ENCODE peak calls at places on chromosomes 7 and 10, in ten cellular contexts. H, W, F, K, J, I, N, X, Q and U are unnamed samples. For H3K36me3 and H3K27me3, the result is how much of the 10 kb centered on the place peaks cover.

GRCh38 chr10:14648042-14648765 is 126.5 kb downstream of the FAM107B start:
- DNase-seq in H (peak), W (no peak), F (peak), K (peak), J (peak), I (peak), N (peak), X (peak), Q (peak), U (no peak)

GRCh38 chr10:122632561-122632960 is 67.1 kb downstream of the C10orf120 start:
- DNase-seq in H (no peak), W (no peak), F (no peak), K (no peak), J (no peak), I (no peak), N (no peak), X (no peak), Q (no peak), U (no peak)

GRCh38 chr7:97731736-97732370 is at the start of gene TAC1:
- DNase-seq in H (no peak), W (no peak), F (no peak), K (peak), J (no peak), I (peak), N (no peak), X (no peak), Q (no peak), U (peak)

GRCh38 chr10:60335708-60336107 is 54.0 kb downstream of the ANK3 start:
- DNase-seq in H (no peak), W (no peak), F (no peak), K (no peak), J (no peak), I (no peak), N (no peak), X (no peak), Q (no peak), U (no peak)

GRCh38 chr10:44985175-44985681 is 6.6 kb upstream of the DEPP1 start:
- DNase-seq in H (no peak), W (no peak), F (no peak), K (peak), J (no peak), I (no peak), N (no peak), X (peak), Q (no peak), U (no peak)

GRCh38 chr7:78279035-78279434 is 480.5 kb downstream of the PHTF2 start:
- DNase-seq in H (no peak), W (no peak), F (no peak), K (peak), J (no peak), I (no peak), N (no peak), X (no peak), Q (no peak), U (no peak)

GRCh38 chr7:25839084-25839769 is 312.8 kb upstream of the NFE2L3 start:
- DNase-seq in H (no peak), W (no peak), F (no peak), K (no peak), J (no peak), I (no peak), N (no peak), X (no peak), Q (no peak), U (no peak)

GRCh38 chr7:139452948-139453672 is 30.4 kb downstream of the KLRG2 start:
- DNase-seq in H (no peak), W (no peak), F (no peak), K (peak), J (no peak), I (no peak), N (no peak), X (no peak), Q (no peak), U (peak)

GRCh38 chr7:148078126-148078525 is 512.4 kb upstream of the C7orf33 start:
- DNase-seq in H (no peak), W (no peak), F (no peak), K (no peak), J (no peak), I (no peak), N (no peak), X (no peak), Q (no peak), U (no peak)

GRCh38 chr10:33258951-33259350 is 75.5 kb downstream of the NRP1 start:
- DNase-seq in H (no peak), W (no peak), F (no peak), K (peak), J (no peak), I (no peak), N (no peak), X (no peak), Q (no peak), U (no peak)

GRCh38 chr10:62554632-62555199 is 180.5 kb downstream of the ZNF365 start:
- DNase-seq in H (no peak), W (peak), F (peak), K (peak), J (no peak), I (peak), N (no peak), X (no peak), Q (no peak), U (peak)

GRCh38 chr10:9781681-9782080 is 1236.0 kb upstream of the CELF2 start:
- DNase-seq in H (no peak), W (no peak), F (no peak), K (peak), J (no peak), I (no peak), N (no peak), X (no peak), Q (no peak), U (no peak)

GRCh38 chr10:96720422-96721206 is at the start of gene PIK3AP1:
- DNase-seq in H (peak), W (no peak), F (peak), K (no peak), J (peak), I (peak), N (peak), X (peak), Q (peak), U (peak)

GRCh38 chr10:82190432-82191260 is 315.7 kb downstream of the NRG3 start:
- DNase-seq in H (no peak), W (no peak), F (no peak), K (no peak), J (peak), I (no peak), N (no peak), X (no peak), Q (no peak), U (no peak)

GRCh38 chr10:114491933-114492332 is 87.6 kb upstream of the AFAP1L2 start:
- DNase-seq in H (no peak), W (no peak), F (no peak), K (no peak), J (no peak), I (no peak), N (no peak), X (no peak), Q (no peak), U (no peak)

GRCh38 chr10:61028861-61029361 is 84.9 kb upstream of the RHOBTB1 start:
- DNase-seq in H (no peak), W (no peak), F (no peak), K (no peak), J (no peak), I (no peak), N (no peak), X (no peak), Q (no peak), U (no peak)

GRCh38 chr7:130943981-130944380 is 210.0 kb upstream of the KLF14 start:
- DNase-seq in H (no peak), W (no peak), F (no peak), K (peak), J (no peak), I (no peak), N (no peak), X (no peak), Q (no peak), U (no peak)

GRCh38 chr10:11605807-11606408 is 5.5 kb downstream of the USP6NL start:
- DNase-seq in H (no peak), W (no peak), F (no peak), K (no peak), J (no peak), I (no peak), N (no peak), X (no peak), Q (no peak), U (no peak)

GRCh38 chr7:69937097-69937496 is 338.8 kb downstream of the AUTS2 start:
- DNase-seq in H (no peak), W (no peak), F (no peak), K (no peak), J (no peak), I (no peak), N (no peak), X (no peak), Q (no peak), U (no peak)

GRCh38 chr10:103661198-103661950 is 167.9 kb downstream of the NEURL1 start:
- DNase-seq in H (peak), W (no peak), F (peak), K (peak), J (peak), I (no peak), N (peak), X (no peak), Q (peak), U (peak)

GRCh38 chr7:80705164-80705781 is 66.8 kb downstream of the CD36 start:
- DNase-seq in H (no peak), W (no peak), F (no peak), K (no peak), J (no peak), I (no peak), N (no peak), X (no peak), Q (no peak), U (no peak)

GRCh38 chr10:79090134-79090803 is 21.5 kb downstream of the ZMIZ1 start:
- DNase-seq in H (no peak), W (no peak), F (no peak), K (no peak), J (no peak), I (peak), N (no peak), X (no peak), Q (no peak), U (no peak)

GRCh38 chr7:116407165-116407564 is 92.4 kb upstream of the CAV2 start:
- DNase-seq in H (no peak), W (no peak), F (no peak), K (peak), J (no peak), I (no peak), N (no peak), X (no peak), Q (no peak), U (no peak)

GRCh38 chr10:38047666-38048065 is 37.2 kb downstream of the ZNF33A start:
- DNase-seq in H (no peak), W (no peak), F (no peak), K (no peak), J (no peak), I (no peak), N (no peak), X (no peak), Q (no peak), U (no peak)

GRCh38 chr7:107208046-107208458 is 39.2 kb downstream of the HBP1 start:
- DNase-seq in H (no peak), W (no peak), F (no peak), K (peak), J (no peak), I (no peak), N (no peak), X (no peak), Q (no peak), U (no peak)

GRCh38 chr10:124231188-124232135 is 138.1 kb upstream of the CHST15 start:
- DNase-seq in H (no peak), W (no peak), F (peak), K (no peak), J (no peak), I (no peak), N (peak), X (no peak), Q (no peak), U (no peak)

DNA sequence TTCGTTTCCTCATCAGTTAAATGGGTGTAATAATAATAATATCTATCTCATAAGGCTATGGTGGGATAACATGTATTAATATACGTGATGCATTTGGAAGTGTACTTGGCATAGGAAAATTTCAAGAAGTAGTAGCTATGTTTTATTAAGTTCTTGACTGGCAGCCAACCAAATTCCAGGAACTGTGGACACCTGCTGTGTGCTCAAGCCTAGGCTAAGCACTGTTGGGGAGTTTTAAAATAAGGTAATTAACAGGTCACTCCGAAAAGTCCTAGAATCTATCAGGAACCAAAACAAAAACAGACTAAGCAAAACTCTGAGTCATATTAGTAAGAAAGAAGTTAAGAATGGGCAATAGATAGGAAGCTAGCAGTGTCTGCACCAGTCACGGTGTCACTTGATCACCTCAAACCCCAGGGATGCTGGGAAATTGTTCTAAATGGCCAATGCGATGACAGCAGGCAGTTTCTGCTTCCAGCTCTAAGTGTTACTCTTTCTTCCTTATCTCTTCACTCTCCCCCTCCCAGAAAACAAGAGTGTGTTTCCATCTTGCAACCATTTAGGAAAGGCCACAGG is 92.0 kb upstream of the GDF10 start:
- DNase-seq in H (no peak), W (no peak), F (no peak), K (no peak), J (no peak), I (no peak), N (no peak), X (no peak), Q (no peak), U (no peak)
- H3K4me3 ChIP-seq in H (no peak), W (no peak), F (no peak), K (no peak), J (no peak), I (no peak), N (peak), X (no peak), Q (no peak), U (no peak)

GRCh38 chr7:6028563-6028962 is 2.6 kb upstream of the ANKRD61 start:
- DNase-seq in H (no peak), W (no peak), F (no peak), K (no peak), J (no peak), I (no peak), N (no peak), X (no peak), Q (no peak), U (no peak)

GRCh38 chr7:6030988-6031387 is at the start of gene ANKRD61:
- DNase-seq in H (no peak), W (no peak), F (no peak), K (no peak), J (no peak), I (no peak), N (no peak), X (no peak), Q (no peak), U (no peak)

GRCh38 chr7:6035165-6035564 is 4.0 kb downstream of the ANKRD61 start:
- DNase-seq in H (no peak), W (no peak), F (no peak), K (no peak), J (no peak), I (no peak), N (no peak), X (no peak), Q (no peak), U (no peak)

GRCh38 chr7:6032167-6032566 is 991 bp downstream of the ANKRD61 start:
- DNase-seq in H (no peak), W (no peak), F (no peak), K (no peak), J (no peak), I (no peak), N (no peak), X (no peak), Q (no peak), U (no peak)

GRCh38 chr7:6031567-6031966 is 391 bp downstream of the ANKRD61 start:
- DNase-seq in H (no peak), W (no peak), F (no peak), K (no peak), J (no peak), I (no peak), N (no peak), X (no peak), Q (no peak), U (no peak)
- H3K36me3 ChIP-seq in H (under half), W (under half), F (half or more), K (under half), J (under half), I (half or more), N (under half), X (under half), Q (half or more), U (under half)

DNA sequence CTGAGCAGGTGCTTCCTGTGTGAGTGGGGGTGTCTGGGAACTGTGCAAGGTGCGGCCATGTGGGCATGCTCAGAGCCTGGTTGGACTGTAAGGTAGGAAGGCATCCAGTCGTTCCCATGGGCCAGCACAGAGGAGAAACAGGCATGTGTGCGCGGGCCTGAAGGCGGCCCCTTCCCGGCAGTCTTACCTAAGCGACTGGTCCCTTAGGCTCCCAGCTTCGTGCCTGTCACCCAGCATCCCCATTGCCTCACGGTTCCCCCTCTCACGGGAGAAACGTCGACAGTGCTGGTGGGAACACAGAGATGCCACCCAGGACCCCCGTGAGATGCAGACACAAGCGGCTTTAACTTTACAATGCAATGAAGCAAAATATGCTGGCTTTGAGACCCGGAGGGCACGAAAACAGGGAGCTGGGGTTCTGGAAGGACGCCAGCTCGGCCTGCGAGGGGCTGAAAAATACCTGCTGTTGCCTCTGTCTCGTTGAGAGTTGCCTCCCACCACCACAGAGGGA is 128.2 kb downstream of the DNAJB6 start:
- DNase-seq in H (no peak), W (no peak), F (no peak), K (no peak), J (no peak), I (no peak), N (no peak), X (no peak), Q (no peak), U (no peak)
- H3K27me3 ChIP-seq in H (under half), W (under half), F (under half), K (under half), J (under half), I (under half), N (under half), X (under half), Q (under half), U (under half)

DNA sequence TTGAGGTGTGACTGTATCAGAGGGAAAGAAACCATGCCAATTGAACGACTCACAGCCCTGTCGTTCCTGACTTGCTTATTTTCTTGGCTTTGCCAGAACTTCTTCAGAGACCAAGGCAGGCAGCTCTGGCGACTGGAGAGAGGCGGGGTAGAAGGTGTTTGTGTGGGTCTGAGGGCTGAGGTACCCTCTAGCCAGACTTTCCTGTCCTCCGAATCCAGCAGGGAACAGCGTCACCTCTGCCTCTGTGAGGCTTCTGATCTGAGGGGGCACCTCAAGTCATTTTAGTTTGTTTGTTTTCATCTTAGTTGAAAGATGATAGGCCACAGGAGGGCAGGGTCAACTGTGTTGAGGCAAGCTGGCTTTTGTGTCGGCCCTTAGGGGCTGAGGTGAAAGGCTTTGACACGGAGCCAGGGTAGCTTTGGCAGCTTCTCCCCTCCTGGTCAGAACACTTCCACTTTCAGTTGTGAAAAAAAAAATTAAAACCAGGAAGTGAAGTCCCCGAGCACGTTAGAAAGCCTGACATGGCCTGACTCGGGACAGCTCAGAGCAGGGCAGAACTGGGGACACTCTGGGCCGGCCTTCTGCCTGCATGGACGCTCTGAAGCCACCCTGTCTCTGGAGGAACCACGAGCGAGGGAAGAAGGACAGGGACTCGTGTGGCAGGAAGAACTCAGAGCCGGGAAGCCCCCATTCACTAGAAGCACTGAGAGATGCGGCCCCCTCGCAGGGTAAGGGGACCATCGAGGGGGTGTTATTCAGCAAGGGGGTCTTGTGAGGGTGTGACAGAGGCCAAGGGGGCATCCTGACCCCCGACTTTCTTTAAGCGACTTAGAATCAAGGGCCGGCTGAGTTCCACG is 2.0 kb downstream of the ACSL5 start:
- DNase-seq in H (peak), W (no peak), F (peak), K (peak), J (peak), I (no peak), N (peak), X (peak), Q (peak), U (no peak)
- H3K4me3 ChIP-seq in H (peak), W (peak), F (peak), K (peak), J (peak), I (no peak), N (peak), X (no peak), Q (peak), U (no peak)